ENCODE peak calls at places on chromosomes 16 and 17, in six cellular contexts. Z is left ventricle myocardium inferior, A is heart right ventricle, D is mammary epithelial cell, M is heart left ventricle, J is GM23338. N is an unnamed sample.

GRCh38 chr16:4994719-4995434 is 36.7 kb downstream of the SEC14L5 start:
- DNase-seq in A (no peak), J (no peak), M (no peak), D (no peak), Z (no peak), N (no peak)

GRCh38 chr16:51989637-51990230 is 557.2 kb downstream of the TOX3 start:
- DNase-seq in J (no peak), A (no peak), M (no peak), D (peak; percentile 46), Z (no peak), N (no peak)

GRCh38 chr16:984106-984505 is 2.5 kb downstream of the SOX8 start:
- DNase-seq in J (no peak), D (no peak), A (no peak), Z (no peak), M (no peak), N (no peak)

GRCh38 chr17:288802-289356 is 63.7 kb downstream of the RPH3AL start:
- DNase-seq in Z (no peak), J (no peak), D (no peak), M (peak; percentile 7), A (no peak), N (peak; percentile 19)

GRCh38 chr16:82585675-82586074 is 41.1 kb upstream of the CDH13 start:
- DNase-seq in J (no peak), Z (no peak), M (no peak), A (no peak), D (no peak), N (no peak)

GRCh38 chr16:58094026-58094425 is 35.2 kb downstream of the CFAP20 start:
- DNase-seq in A (no peak), J (no peak), Z (no peak), D (no peak), M (no peak), N (no peak)

GRCh38 chr17:63347475-63347874 is 98.6 kb downstream of the CYB561 start:
- DNase-seq in A (no peak), M (no peak), D (no peak), Z (no peak), J (no peak), N (no peak)

GRCh38 chr16:83602797-83603735 is 204.7 kb upstream of the HSBP1 start:
- DNase-seq in A (no peak), J (peak; percentile 50), Z (no peak), M (no peak), D (no peak), N (no peak)

GRCh38 chr17:43713494-43714162 is 45.0 kb downstream of the SOST start:
- DNase-seq in M (peak; percentile 52), J (peak; percentile 58), A (peak; percentile 51), Z (peak; percentile 40), D (peak; percentile 47), N (peak; percentile 32)

GRCh38 chr17:19567216-19568015 is 33.8 kb downstream of the SLC47A1 start:
- DNase-seq in D (no peak), Z (no peak), J (peak; percentile 45), M (no peak), A (no peak), N (no peak)

GRCh38 chr17:54883939-54884338 is 16.7 kb upstream of the TOM1L1 start:
- DNase-seq in A (no peak), D (peak; percentile 38), J (no peak), Z (no peak), M (no peak), N (no peak)

GRCh38 chr17:59154721-59155438 is at the start of gene SKA2:
- DNase-seq in J (peak; percentile 99), M (peak; percentile 97), A (peak; percentile 93), Z (peak; percentile 96), D (no peak), N (peak; percentile 97)

GRCh38 chr17:73645050-73645871 is 1.0 kb upstream of the SDK2 start:
- DNase-seq in J (peak; percentile 75), A (peak; percentile 54), M (peak; percentile 69), Z (peak; percentile 60), D (peak; percentile 66), N (peak; percentile 67)

GRCh38 chr17:35889241-35889640 is 9.1 kb upstream of the CCL5 start:
- DNase-seq in Z (no peak), J (no peak), M (no peak), D (no peak), A (no peak), N (no peak)

GRCh38 chr17:40912506-40913220 is 24.8 kb downstream of the KRT23 start:
- DNase-seq in D (no peak), M (no peak), A (no peak), J (no peak), Z (no peak), N (no peak)

GRCh38 chr17:8221663-8222379 is 11.4 kb upstream of the AURKB start:
- DNase-seq in M (peak; percentile 88), D (peak; percentile 88), J (peak; percentile 89), Z (peak; percentile 84), A (peak; percentile 85), N (peak; percentile 91)

GRCh38 chr16:14562691-14563491 is 67.2 kb downstream of the PARN start:
- DNase-seq in A (no peak), D (peak; percentile 92), J (peak; percentile 15), M (peak; percentile 33), Z (no peak), N (peak; percentile 51)

GRCh38 chr17:74532115-74532514 is 840 bp upstream of the CD300LB start:
- DNase-seq in J (peak; percentile 86), D (no peak), M (peak; percentile 64), A (no peak), Z (peak; percentile 41), N (no peak)

GRCh38 chr16:28821874-28822519 is 802 bp upstream of the ATXN2L start:
- DNase-seq in J (no peak), A (no peak), D (no peak), M (no peak), Z (no peak), N (no peak)

GRCh38 chr16:1543085-1543896 is 9.8 kb downstream of the TMEM204 start:
- DNase-seq in D (peak; percentile 27), Z (peak; percentile 78), J (peak; percentile 67), M (peak; percentile 83), A (peak; percentile 81), N (peak; percentile 77)

GRCh38 chr17:56598471-56598870 is 5.0 kb downstream of the NOG start:
- DNase-seq in D (no peak), A (no peak), J (peak; percentile 27), Z (no peak), M (no peak), N (no peak)

GRCh38 chr17:1888741-1889140 is 58.9 kb downstream of the RPA1 start:
- DNase-seq in D (no peak), M (no peak), J (no peak), Z (no peak), A (no peak), N (no peak)

GRCh38 chr17:80475949-80476876 is at the start of gene NPTX1:
- DNase-seq in D (no peak), M (no peak), A (no peak), J (peak; percentile 49), Z (no peak), N (no peak)

GRCh38 chr16:84597518-84598390 is 20.1 kb downstream of the COTL1 start:
- DNase-seq in Z (no peak), A (no peak), M (no peak), J (no peak), D (no peak), N (no peak)

GRCh38 chr17:42677921-42678781 is 1.4 kb upstream of the PLEKHH3 start:
- DNase-seq in A (peak; percentile 92), Z (peak; percentile 90), D (peak; percentile 83), M (peak; percentile 91), J (peak; percentile 96), N (peak; percentile 89)
- H3K4me1 ChIP-seq in A (peaks cover 92% of the 10 kb centered on the region), Z (peaks cover 96% of the 10 kb centered on the region), D (peaks cover 62% of the 10 kb centered on the region), M (peaks cover 2% of the 10 kb centered on the region), J (peaks cover 41% of the 10 kb centered on the region), N (peaks cover 53% of the 10 kb centered on the region)

DNA sequence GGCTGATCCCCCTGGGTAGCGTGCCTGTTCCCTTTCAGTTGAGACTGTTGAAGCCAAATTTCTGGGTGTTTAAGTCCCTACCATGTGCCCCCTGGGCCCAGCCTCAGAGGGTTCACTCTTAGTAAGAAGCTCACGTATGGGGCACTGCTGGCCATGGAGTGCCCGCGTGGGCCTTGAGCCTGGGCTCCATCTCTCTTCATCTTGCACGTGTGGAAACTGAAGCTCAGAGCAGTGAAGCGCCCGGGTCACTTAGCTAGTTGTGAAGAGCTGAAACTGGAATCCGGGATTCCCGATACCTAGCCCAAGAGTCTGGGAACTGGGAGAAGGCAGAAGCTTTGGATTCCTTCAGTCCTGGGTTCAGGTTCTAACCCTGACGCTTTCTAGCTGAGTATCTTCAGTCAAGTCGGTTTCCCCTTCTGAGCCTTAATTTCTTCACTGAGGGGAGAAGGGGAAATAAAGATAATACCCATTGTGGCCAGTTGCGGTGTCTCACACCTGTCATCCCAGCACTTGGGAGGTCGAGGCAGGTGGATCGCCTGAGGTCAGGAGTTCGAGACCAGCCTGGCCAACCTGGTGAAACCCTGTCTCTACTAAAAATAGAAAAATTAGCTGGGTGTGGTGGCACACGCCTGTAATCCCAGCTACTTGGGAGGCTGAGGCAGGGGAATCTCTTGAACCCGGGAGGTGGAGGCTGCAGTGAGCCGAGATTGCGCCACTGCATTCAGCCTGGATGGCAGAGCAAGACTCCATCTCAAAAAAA is 103.9 kb downstream of the OR1D5 start:
- DNase-seq in D (no peak), A (no peak), M (no peak), Z (no peak), J (no peak), N (no peak)
- H3K4me1 ChIP-seq in D (peaks cover 53% of the 10 kb centered on the region), A (peaks cover 27% of the 10 kb centered on the region), M (no peaks in the 10 kb centered on the region), Z (peaks cover 21% of the 10 kb centered on the region), J (peaks cover 14% of the 10 kb centered on the region), N (no peaks in the 10 kb centered on the region)

DNA sequence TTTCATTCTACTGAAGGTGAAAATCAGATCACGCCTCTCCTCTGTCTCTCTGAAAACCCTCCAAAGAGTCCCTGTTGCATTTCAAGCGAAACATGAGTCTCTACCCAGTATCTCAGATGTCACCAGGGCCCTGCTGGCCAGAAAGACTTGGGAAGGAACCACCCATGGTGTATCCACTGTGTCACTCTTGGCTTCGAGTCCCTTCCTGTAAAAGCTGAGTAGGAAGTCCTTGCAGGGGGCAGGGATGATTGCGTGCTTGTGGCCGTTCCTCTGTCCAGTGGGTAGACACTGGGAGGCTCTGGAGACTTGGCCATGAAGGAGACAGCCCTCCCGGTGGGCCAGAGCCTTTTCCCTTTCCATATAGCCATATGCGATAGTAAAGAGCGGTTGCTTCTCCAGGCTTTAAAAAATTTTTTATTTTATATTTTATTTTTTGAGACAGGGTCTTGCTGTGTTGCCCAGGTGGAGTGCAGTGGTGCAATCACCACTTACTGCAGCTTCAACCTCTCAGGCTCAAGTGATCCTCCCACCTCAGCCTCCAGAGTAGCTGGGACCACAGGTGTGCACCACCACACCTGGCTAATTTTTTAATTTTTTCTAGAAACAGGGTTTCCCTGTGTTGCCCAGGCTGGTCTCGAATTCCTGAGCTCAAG is 19.0 kb upstream of the RMI2 start:
- DNase-seq in D (no peak), A (no peak), J (no peak), M (no peak), Z (no peak), N (no peak)
- H3K4me1 ChIP-seq in D (peaks cover 11% of the 10 kb centered on the region), A (peaks cover 51% of the 10 kb centered on the region), J (peaks cover 18% of the 10 kb centered on the region), M (no peaks in the 10 kb centered on the region), Z (peaks cover 31% of the 10 kb centered on the region), N (no peaks in the 10 kb centered on the region)

DNA sequence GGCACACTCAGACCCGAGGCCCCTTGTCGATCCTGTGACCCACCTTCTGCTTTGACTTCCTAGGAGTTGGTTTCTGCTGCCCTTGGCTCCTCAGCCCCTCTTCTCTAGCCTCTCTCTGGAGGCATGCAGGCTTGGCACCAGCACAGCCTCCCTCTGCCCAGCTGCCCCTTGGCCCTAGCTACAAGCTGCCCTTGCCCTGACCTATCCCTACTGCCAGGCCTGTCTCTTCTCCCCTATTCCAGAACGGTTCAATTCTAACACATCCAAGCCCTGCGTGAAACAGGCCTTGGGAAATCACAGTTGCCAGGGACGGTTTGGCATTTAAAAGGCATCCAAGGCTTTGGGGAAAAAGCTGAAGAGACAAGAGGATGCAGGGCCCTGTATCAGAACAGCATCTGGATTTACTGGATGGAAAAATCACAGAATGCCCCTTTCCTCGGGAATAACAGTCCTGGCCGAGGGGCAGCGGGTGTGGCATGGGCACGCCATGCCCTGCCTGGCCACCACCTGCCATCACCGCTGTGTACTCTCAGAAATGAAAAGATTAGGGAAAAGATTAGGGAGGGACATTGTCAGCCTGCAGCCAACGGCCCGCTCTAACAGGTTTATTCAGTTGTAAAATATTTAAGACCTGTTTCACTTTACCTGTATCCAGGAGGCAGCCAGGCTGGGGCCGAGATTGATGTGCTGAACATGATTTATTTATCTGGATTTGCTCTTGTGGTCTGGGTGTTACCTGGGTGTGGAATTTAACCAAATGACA is 15.8 kb downstream of the RAI1 start:
- DNase-seq in D (no peak), M (no peak), A (peak; percentile 56), J (no peak), Z (peak; percentile 39), N (no peak)
- H3K4me1 ChIP-seq in D (peaks cover 68% of the 10 kb centered on the region), M (peaks cover 22% of the 10 kb centered on the region), A (peaks cover 89% of the 10 kb centered on the region), J (peaks cover 59% of the 10 kb centered on the region), Z (peaks cover 97% of the 10 kb centered on the region), N (peaks cover 59% of the 10 kb centered on the region)